ENCODE peak calls at places on chromosomes 1 and 21, in seven cellular contexts. W, I, O, F, V, C and T are unnamed samples.

GRCh38 chr1:26378879-26379251 is 6.3 kb upstream of the ZNF683 start:
- DNase-seq in W (no peak), I (no peak), O (no peak), F (no peak), V (no peak), C (no peak), T (no peak)

GRCh38 chr1:233006582-233006981 is 56.2 kb downstream of the NTPCR start:
- DNase-seq in W (no peak), I (no peak), O (no peak), F (no peak), V (no peak), C (no peak), T (no peak)

GRCh38 chr1:32612189-32612881 is 38.0 kb downstream of the ZBTB8OS start:
- DNase-seq in W (peak; percentile 74), I (peak; percentile 91), O (peak; percentile 60), F (peak; percentile 27), V (peak; percentile 59), C (peak; percentile 71), T (peak; percentile 74)

GRCh38 chr1:9612871-9613624 is 24.3 kb downstream of the TMEM201 start:
- DNase-seq in W (no peak), I (no peak), O (no peak), F (no peak), V (no peak), C (no peak), T (no peak)

GRCh38 chr1:145891143-145891542 is 5.5 kb upstream of the ANKRD35 start:
- DNase-seq in W (peak; percentile 83), I (no peak), O (peak; percentile 39), F (no peak), V (peak; percentile 87), C (no peak), T (no peak)

GRCh38 chr1:167564592-167564991 is 11.0 kb upstream of the CREG1 start:
- DNase-seq in W (no peak), I (no peak), O (no peak), F (no peak), V (no peak), C (no peak), T (no peak)

GRCh38 chr1:86380257-86380861 is 15.8 kb downstream of the ODF2L start:
- DNase-seq in W (peak; percentile 94), I (peak; percentile 57), O (peak; percentile 93), F (peak; percentile 62), V (no peak), C (peak; percentile 40), T (peak; percentile 83)

GRCh38 chr1:110070282-110070967 is at the start of gene ALX3:
- DNase-seq in W (no peak), I (peak; percentile 51), O (no peak), F (no peak), V (no peak), C (no peak), T (no peak)

GRCh38 chr1:114725230-114725629 is 8.7 kb upstream of the NRAS start:
- DNase-seq in W (no peak), I (no peak), O (no peak), F (no peak), V (no peak), C (no peak), T (no peak)

GRCh38 chr1:57067863-57068262 is 102.0 kb upstream of the C8B start:
- DNase-seq in W (peak; percentile 0), I (peak; percentile 18), O (no peak), F (no peak), V (peak; percentile 6), C (no peak), T (no peak)

GRCh38 chr1:20483833-20484525 is 2.0 kb downstream of the CAMK2N1 start:
- DNase-seq in W (no peak), I (peak; percentile 72), O (peak; percentile 45), F (no peak), V (no peak), C (no peak), T (peak; percentile 55)

GRCh38 chr21:45982256-45982757 is 737 bp downstream of the COL6A1 start:
- DNase-seq in W (peak; percentile 25), I (peak; percentile 54), O (no peak), F (no peak), V (no peak), C (no peak), T (no peak)

GRCh38 chr1:210233216-210233494 is 559 bp downstream of the SERTAD4 start:
- DNase-seq in W (peak; percentile 7), I (peak; percentile 56), O (no peak), F (no peak), V (no peak), C (no peak), T (no peak)

GRCh38 chr1:174273766-174274165 is 114.4 kb downstream of the RABGAP1L start:
- DNase-seq in W (no peak), I (no peak), O (no peak), F (no peak), V (no peak), C (no peak), T (no peak)

GRCh38 chr1:170326221-170326620 is 180.5 kb downstream of the NTMT2 start:
- DNase-seq in W (no peak), I (no peak), O (no peak), F (peak; percentile 19), V (no peak), C (no peak), T (no peak)

GRCh38 chr1:228646717-228647522 is 88.4 kb upstream of the RHOU start:
- DNase-seq in W (peak; percentile 48), I (peak; percentile 60), O (peak; percentile 41), F (peak; percentile 17), V (no peak), C (no peak), T (peak; percentile 34)

GRCh38 chr1:247297263-247298123 is 34.2 kb downstream of the ZNF496 start:
- DNase-seq in W (no peak), I (no peak), O (no peak), F (no peak), V (no peak), C (peak; percentile 28), T (no peak)

GRCh38 chr1:235866207-235866912 is at the start of gene LYST:
- DNase-seq in W (peak; percentile 67), I (peak; percentile 71), O (peak; percentile 49), F (no peak), V (peak; percentile 46), C (peak; percentile 36), T (peak; percentile 69)

GRCh38 chr1:107858323-107858722 is 106.7 kb downstream of the VAV3 start:
- DNase-seq in W (no peak), I (peak; percentile 14), O (no peak), F (no peak), V (no peak), C (no peak), T (no peak)

GRCh38 chr1:69312055-69312732 is 255.5 kb upstream of the LRRC7 start:
- DNase-seq in W (no peak), I (peak; percentile 82), O (no peak), F (no peak), V (no peak), C (no peak), T (no peak)

GRCh38 chr1:59691261-59691660 is 123.5 kb upstream of the HOOK1 start:
- DNase-seq in W (peak; percentile 62), I (peak; percentile 33), O (peak; percentile 67), F (no peak), V (no peak), C (no peak), T (no peak)

GRCh38 chr1:175287377-175287776 is 94.8 kb upstream of the KIAA0040 start:
- DNase-seq in W (no peak), I (no peak), O (no peak), F (no peak), V (no peak), C (no peak), T (no peak)

GRCh38 chr1:94006604-94007003 is 97.4 kb upstream of the GCLM start:
- DNase-seq in W (no peak), I (no peak), O (no peak), F (no peak), V (no peak), C (no peak), T (no peak)

GRCh38 chr1:150022357-150022756 is 11.8 kb upstream of the OTUD7B start:
- DNase-seq in W (no peak), I (no peak), O (no peak), F (no peak), V (no peak), C (no peak), T (no peak)

GRCh38 chr1:54188291-54188690 is 11.5 kb downstream of the CYB5RL start:
- DNase-seq in W (no peak), I (no peak), O (no peak), F (no peak), V (no peak), C (no peak), T (no peak)

GRCh38 chr1:27257155-27257554 is 22.7 kb downstream of the WDTC1 start:
- DNase-seq in W (peak; percentile 19), I (no peak), O (peak; percentile 16), F (no peak), V (no peak), C (no peak), T (peak; percentile 37)

GRCh38 chr1:96424882-96425281 is 296.7 kb upstream of the PTBP2 start:
- DNase-seq in W (peak; percentile 53), I (no peak), O (peak; percentile 11), F (no peak), V (no peak), C (no peak), T (peak; percentile 10)

GRCh38 chr1:53592521-53592982 is 133.4 kb downstream of the DMRTB1 start:
- DNase-seq in W (peak; percentile 91), I (peak; percentile 29), O (peak; percentile 77), F (no peak), V (peak; percentile 86), C (no peak), T (peak; percentile 77)

GRCh38 chr1:93567255-93567918 is 114.2 kb downstream of the BCAR3 start:
- DNase-seq in W (peak; percentile 97), I (no peak), O (peak; percentile 91), F (peak; percentile 80), V (no peak), C (peak; percentile 86), T (peak; percentile 96)

GRCh38 chr1:3604468-3604974 is 6.8 kb downstream of the MEGF6 start:
- DNase-seq in W (no peak), I (no peak), O (no peak), F (no peak), V (no peak), C (no peak), T (no peak)

GRCh38 chr1:211647666-211648065 is 27.8 kb downstream of the NEK2 start:
- DNase-seq in W (no peak), I (no peak), O (no peak), F (no peak), V (no peak), C (no peak), T (no peak)

GRCh38 chr1:180175291-180175690 is 20.6 kb downstream of the QSOX1 start:
- DNase-seq in W (no peak), I (no peak), O (no peak), F (no peak), V (no peak), C (no peak), T (no peak)

GRCh38 chr1:50266509-50266908 is 156.7 kb downstream of the DMRTA2 start:
- DNase-seq in W (peak; percentile 18), I (no peak), O (peak; percentile 46), F (no peak), V (no peak), C (no peak), T (peak; percentile 11)

GRCh38 chr1:59526240-59526639 is 229.3 kb downstream of the FGGY start:
- DNase-seq in W (no peak), I (no peak), O (no peak), F (no peak), V (no peak), C (no peak), T (no peak)